ENCODE peak calls at places on chromosomes 6 and 20, in six cellular contexts. One of them, this sample, is unnamed.

GRCh38 chr6:159826968-159827647 is 27.0 kb downstream of the PNLDC1 start:
- DNase-seq in neural progenitor cell: no peak
- DNase-seq in vagina: no peak
- DNase-seq in tibial nerve: no peak
- DNase-seq in pancreas: no peak
- DNase-seq in progenitor cell of endocrine pancreas: no peak
- DNase-seq in this sample: no peak

GRCh38 chr6:44272999-44273566 is 2.8 kb downstream of the TMEM151B start:
- DNase-seq in pancreas: peak; percentile 42
- DNase-seq in progenitor cell of endocrine pancreas: no peak
- DNase-seq in neural progenitor cell: no peak
- DNase-seq in tibial nerve: no peak
- DNase-seq in vagina: no peak
- DNase-seq in this sample: no peak

GRCh38 chr6:1105833-1106400 is 206.0 kb upstream of the FOXQ1 start:
- DNase-seq in vagina: peak; percentile 56
- DNase-seq in pancreas: no peak
- DNase-seq in progenitor cell of endocrine pancreas: no peak
- DNase-seq in neural progenitor cell: no peak
- DNase-seq in tibial nerve: no peak
- DNase-seq in this sample: no peak

GRCh38 chr20:46801003-46801702 is 91.7 kb downstream of the SLC2A10 start:
- DNase-seq in tibial nerve: no peak
- DNase-seq in progenitor cell of endocrine pancreas: no peak
- DNase-seq in pancreas: no peak
- DNase-seq in neural progenitor cell: no peak
- DNase-seq in vagina: no peak
- DNase-seq in this sample: no peak

GRCh38 chr20:51492167-51493092 is 50.1 kb downstream of the NFATC2 start:
- DNase-seq in progenitor cell of endocrine pancreas: peak; percentile 35
- DNase-seq in pancreas: peak; percentile 88
- DNase-seq in tibial nerve: no peak
- DNase-seq in neural progenitor cell: peak; percentile 26
- DNase-seq in vagina: no peak
- DNase-seq in this sample: peak; percentile 70

GRCh38 chr6:139608872-139609271 is 234.4 kb upstream of the CITED2 start:
- DNase-seq in neural progenitor cell: no peak
- DNase-seq in vagina: no peak
- DNase-seq in pancreas: no peak
- DNase-seq in progenitor cell of endocrine pancreas: no peak
- DNase-seq in tibial nerve: no peak
- DNase-seq in this sample: no peak

GRCh38 chr6:68559716-68560115 is 75.4 kb upstream of the ADGRB3 start:
- DNase-seq in vagina: no peak
- DNase-seq in neural progenitor cell: peak; percentile 48
- DNase-seq in pancreas: no peak
- DNase-seq in progenitor cell of endocrine pancreas: no peak
- DNase-seq in tibial nerve: no peak
- DNase-seq in this sample: no peak

GRCh38 chr6:119351005-119351394 is 1.4 kb upstream of the MAN1A1 start:
- DNase-seq in vagina: no peak
- DNase-seq in progenitor cell of endocrine pancreas: no peak
- DNase-seq in neural progenitor cell: no peak
- DNase-seq in pancreas: no peak
- DNase-seq in tibial nerve: no peak
- DNase-seq in this sample: no peak

GRCh38 chr6:169363590-169363989 is 109.9 kb upstream of the THBS2 start:
- DNase-seq in neural progenitor cell: no peak
- DNase-seq in progenitor cell of endocrine pancreas: no peak
- DNase-seq in vagina: peak; percentile 75
- DNase-seq in tibial nerve: no peak
- DNase-seq in pancreas: no peak
- DNase-seq in this sample: no peak

GRCh38 chr20:63048516-63049190 is 41.9 kb upstream of the BHLHE23 start:
- DNase-seq in neural progenitor cell: no peak
- DNase-seq in vagina: no peak
- DNase-seq in progenitor cell of endocrine pancreas: no peak
- DNase-seq in tibial nerve: no peak
- DNase-seq in pancreas: peak; percentile 45
- DNase-seq in this sample: no peak

GRCh38 chr6:20866038-20866437 is 331.8 kb downstream of the CDKAL1 start:
- DNase-seq in pancreas: no peak
- DNase-seq in vagina: no peak
- DNase-seq in progenitor cell of endocrine pancreas: no peak
- DNase-seq in neural progenitor cell: no peak
- DNase-seq in tibial nerve: no peak
- DNase-seq in this sample: no peak

GRCh38 chr20:47927385-47927851 is 142.1 kb upstream of the SULF2 start:
- DNase-seq in progenitor cell of endocrine pancreas: no peak
- DNase-seq in vagina: peak; percentile 94
- DNase-seq in pancreas: no peak
- DNase-seq in neural progenitor cell: no peak
- DNase-seq in tibial nerve: no peak
- DNase-seq in this sample: no peak

GRCh38 chr6:156949376-156949775 is 172.2 kb downstream of the ARID1B start:
- DNase-seq in progenitor cell of endocrine pancreas: no peak
- DNase-seq in neural progenitor cell: no peak
- DNase-seq in pancreas: no peak
- DNase-seq in vagina: no peak
- DNase-seq in tibial nerve: no peak
- DNase-seq in this sample: no peak

GRCh38 chr20:39674842-39675241 is 712.7 kb downstream of the DHX35 start:
- DNase-seq in tibial nerve: no peak
- DNase-seq in pancreas: no peak
- DNase-seq in neural progenitor cell: no peak
- DNase-seq in progenitor cell of endocrine pancreas: no peak
- DNase-seq in vagina: no peak
- DNase-seq in this sample: no peak

GRCh38 chr20:34546751-34547181 is 11.8 kb upstream of the MAP1LC3A start:
- DNase-seq in neural progenitor cell: no peak
- DNase-seq in vagina: no peak
- DNase-seq in progenitor cell of endocrine pancreas: no peak
- DNase-seq in tibial nerve: no peak
- DNase-seq in pancreas: no peak
- DNase-seq in this sample: no peak

GRCh38 chr6:24549674-24550418 is 55.1 kb downstream of the ALDH5A1 start:
- DNase-seq in progenitor cell of endocrine pancreas: no peak
- DNase-seq in vagina: no peak
- DNase-seq in pancreas: no peak
- DNase-seq in neural progenitor cell: no peak
- DNase-seq in tibial nerve: no peak
- DNase-seq in this sample: no peak
- TF ChIP-seq CTCF in progenitor cell of endocrine pancreas: no peak
- TF ChIP-seq CTCF in vagina: no peak
- TF ChIP-seq CTCF in pancreas: no peak
- TF ChIP-seq CTCF in neural progenitor cell: no peak
- TF ChIP-seq CTCF in tibial nerve: no peak
- TF ChIP-seq CTCF in this sample: no peak

DNA sequence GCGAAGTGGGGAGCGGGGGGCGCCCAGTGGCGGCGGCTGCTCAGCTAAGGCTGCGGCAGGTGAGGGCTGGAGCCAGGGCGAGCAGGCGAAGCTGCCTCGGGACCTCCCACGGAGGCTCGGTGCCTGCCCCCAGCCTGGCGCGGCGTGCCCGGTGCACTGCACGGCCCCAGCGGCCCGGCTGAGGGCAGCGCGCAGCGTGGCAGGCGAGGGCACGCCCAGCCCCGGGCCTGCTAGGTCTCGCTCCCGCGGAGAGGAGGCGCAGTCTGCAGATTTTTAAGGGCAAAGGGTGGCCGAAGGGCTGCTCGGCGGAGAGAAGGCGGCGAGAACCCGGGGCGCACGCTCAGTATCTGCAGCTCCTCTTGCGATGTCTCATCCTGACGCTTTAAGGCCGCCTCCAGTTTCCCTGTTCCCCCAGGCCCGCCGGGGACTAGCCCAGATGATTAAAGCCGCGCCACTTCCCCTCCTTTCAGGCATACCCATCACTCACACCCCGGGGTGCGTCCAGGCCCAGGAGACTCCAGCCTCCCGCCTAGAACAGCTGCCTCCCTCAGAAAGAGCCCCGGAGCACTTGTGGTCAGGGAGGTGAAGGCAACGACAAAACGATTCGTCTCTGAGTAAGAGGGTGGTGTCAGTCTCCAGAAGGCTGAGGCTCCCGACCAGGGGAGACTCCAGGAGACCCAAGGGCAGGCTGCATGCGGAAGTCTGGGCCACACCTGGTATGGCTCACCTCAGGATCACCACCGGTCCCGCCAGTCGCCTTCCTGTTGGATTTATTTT is at the start of gene FERMT1:
- DNase-seq in vagina: no peak
- DNase-seq in neural progenitor cell: peak; percentile 80
- DNase-seq in pancreas: peak; percentile 87
- DNase-seq in tibial nerve: no peak
- DNase-seq in progenitor cell of endocrine pancreas: peak; percentile 54
- DNase-seq in this sample: peak; percentile 65
- TF ChIP-seq CTCF in vagina: no peak
- TF ChIP-seq CTCF in neural progenitor cell: peak; percentile 25
- TF ChIP-seq CTCF in pancreas: no peak
- TF ChIP-seq CTCF in tibial nerve: peak; percentile 7
- TF ChIP-seq CTCF in progenitor cell of endocrine pancreas: peak; percentile 48
- TF ChIP-seq CTCF in this sample: peak; percentile 17

GRCh38 chr6:132734694-132735236 is 20.9 kb upstream of the VNN1 start:
- DNase-seq in pancreas: no peak
- DNase-seq in tibial nerve: no peak
- DNase-seq in vagina: no peak
- DNase-seq in progenitor cell of endocrine pancreas: no peak
- DNase-seq in neural progenitor cell: no peak
- DNase-seq in this sample: no peak
- TF ChIP-seq CTCF in pancreas: peak; percentile 16
- TF ChIP-seq CTCF in tibial nerve: no peak
- TF ChIP-seq CTCF in vagina: no peak
- TF ChIP-seq CTCF in progenitor cell of endocrine pancreas: peak; percentile 20
- TF ChIP-seq CTCF in neural progenitor cell: peak; percentile 45
- TF ChIP-seq CTCF in this sample: no peak

DNA sequence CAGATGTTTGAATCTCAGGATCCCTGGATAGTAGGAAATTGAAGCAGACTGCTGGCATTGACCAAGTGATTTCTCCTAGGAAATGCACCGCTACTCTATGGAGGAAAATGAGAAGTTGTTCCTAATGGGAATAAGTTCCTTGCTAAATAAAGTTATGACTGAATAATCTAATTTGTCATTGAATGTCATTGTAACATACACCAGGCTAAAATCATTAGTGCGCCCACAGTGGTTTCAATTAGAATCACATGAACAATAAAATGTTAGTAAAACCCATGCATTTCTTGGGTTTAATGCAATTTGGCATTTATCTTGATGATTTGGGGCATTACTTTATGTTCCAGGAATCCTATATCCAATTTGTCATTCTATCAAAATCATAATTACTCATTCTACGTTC is 949.9 kb downstream of the EPHA7 start:
- DNase-seq in tibial nerve: no peak
- DNase-seq in progenitor cell of endocrine pancreas: no peak
- DNase-seq in vagina: no peak
- DNase-seq in neural progenitor cell: no peak
- DNase-seq in pancreas: no peak
- DNase-seq in this sample: no peak
- TF ChIP-seq CTCF in tibial nerve: no peak
- TF ChIP-seq CTCF in progenitor cell of endocrine pancreas: no peak
- TF ChIP-seq CTCF in vagina: no peak
- TF ChIP-seq CTCF in neural progenitor cell: no peak
- TF ChIP-seq CTCF in pancreas: no peak
- TF ChIP-seq CTCF in this sample: no peak

GRCh38 chr20:24305366-24305765 is 164.1 kb upstream of the SYNDIG1 start:
- DNase-seq in vagina: peak; percentile 74
- DNase-seq in progenitor cell of endocrine pancreas: no peak
- DNase-seq in tibial nerve: no peak
- DNase-seq in pancreas: no peak
- DNase-seq in neural progenitor cell: no peak
- DNase-seq in this sample: no peak

GRCh38 chr20:24314053-24314452 is 155.4 kb upstream of the SYNDIG1 start:
- DNase-seq in progenitor cell of endocrine pancreas: no peak
- DNase-seq in neural progenitor cell: no peak
- DNase-seq in tibial nerve: no peak
- DNase-seq in pancreas: no peak
- DNase-seq in vagina: no peak
- DNase-seq in this sample: no peak

GRCh38 chr20:24309596-24309995 is 159.8 kb upstream of the SYNDIG1 start:
- DNase-seq in pancreas: no peak
- DNase-seq in tibial nerve: no peak
- DNase-seq in vagina: peak; percentile 5
- DNase-seq in progenitor cell of endocrine pancreas: no peak
- DNase-seq in neural progenitor cell: no peak
- DNase-seq in this sample: no peak
- TF ChIP-seq CTCF in pancreas: no peak
- TF ChIP-seq CTCF in tibial nerve: no peak
- TF ChIP-seq CTCF in vagina: no peak
- TF ChIP-seq CTCF in progenitor cell of endocrine pancreas: no peak
- TF ChIP-seq CTCF in neural progenitor cell: no peak
- TF ChIP-seq CTCF in this sample: no peak

GRCh38 chr6:37756141-37756540 is 58.5 kb upstream of the MDGA1 start:
- DNase-seq in vagina: no peak
- DNase-seq in neural progenitor cell: no peak
- DNase-seq in tibial nerve: no peak
- DNase-seq in progenitor cell of endocrine pancreas: no peak
- DNase-seq in pancreas: no peak
- DNase-seq in this sample: no peak

GRCh38 chr6:37758234-37758633 is 60.6 kb upstream of the MDGA1 start:
- DNase-seq in pancreas: no peak
- DNase-seq in vagina: no peak
- DNase-seq in tibial nerve: no peak
- DNase-seq in progenitor cell of endocrine pancreas: no peak
- DNase-seq in neural progenitor cell: no peak
- DNase-seq in this sample: no peak

GRCh38 chr6:37759221-37760154 is 60.0 kb upstream of the ZFAND3 start:
- DNase-seq in progenitor cell of endocrine pancreas: no peak
- DNase-seq in vagina: no peak
- DNase-seq in tibial nerve: no peak
- DNase-seq in neural progenitor cell: no peak
- DNase-seq in pancreas: no peak
- DNase-seq in this sample: no peak

GRCh38 chr6:37758647-37759046 is 60.9 kb upstream of the ZFAND3 start:
- DNase-seq in progenitor cell of endocrine pancreas: no peak
- DNase-seq in vagina: no peak
- DNase-seq in pancreas: no peak
- DNase-seq in tibial nerve: no peak
- DNase-seq in neural progenitor cell: no peak
- DNase-seq in this sample: no peak

GRCh38 chr6:37757381-37757780 is 59.7 kb upstream of the MDGA1 start:
- DNase-seq in tibial nerve: no peak
- DNase-seq in progenitor cell of endocrine pancreas: no peak
- DNase-seq in neural progenitor cell: no peak
- DNase-seq in vagina: no peak
- DNase-seq in pancreas: no peak
- DNase-seq in this sample: no peak
- TF ChIP-seq CTCF in tibial nerve: no peak
- TF ChIP-seq CTCF in progenitor cell of endocrine pancreas: no peak
- TF ChIP-seq CTCF in neural progenitor cell: no peak
- TF ChIP-seq CTCF in vagina: no peak
- TF ChIP-seq CTCF in pancreas: no peak
- TF ChIP-seq CTCF in this sample: no peak

This sample was measured in mesothelial cell of epicardium.